ENCODE peak calls at places on chromosomes 4 and X, in eight cellular contexts. O is endothelial cell; H is CD8-positive, alpha-beta memory T cell; W is left ventricle myocardium inferior; Q is LoVo; C is NCI-H69; B is foreskin fibroblast; X is naive thymus-derived CD8-positive, alpha-beta T cell. P is an unnamed sample.
A peak's percentile ranks its signal among the peaks of the same experiment; 100 is the strongest.

GRCh38 chrX:15512401-15512965 is 11.9 kb downstream of the BMX start:
- DNase-seq in O (no peak), H (no peak), W (no peak), Q (no peak), C (no peak), B (no peak), X (no peak), P (no peak)

GRCh38 chr4:41142946-41143720 is 71.2 kb downstream of the APBB2 start:
- DNase-seq in O (no peak), H (no peak), W (peak; percentile 28), Q (peak; percentile 59), C (no peak), B (peak; percentile 91), X (no peak), P (no peak)

GRCh38 chr4:2318476-2318875 is 56.6 kb upstream of the MXD4 start:
- DNase-seq in O (no peak), H (no peak), W (no peak), Q (no peak), C (no peak), B (no peak), X (no peak), P (no peak)

GRCh38 chr4:21476753-21477152 is 471.8 kb downstream of the KCNIP4 start:
- DNase-seq in O (peak; percentile 69), H (no peak), W (no peak), Q (peak; percentile 22), C (no peak), B (no peak), X (no peak), P (no peak)

GRCh38 chr4:14446311-14446710 is 556.0 kb upstream of the CPEB2 start:
- DNase-seq in O (no peak), H (no peak), W (no peak), Q (no peak), C (no peak), B (peak; percentile 54), X (no peak), P (no peak)

GRCh38 chrX:109920325-109920724 is 82.6 kb upstream of the TMEM164 start:
- DNase-seq in O (no peak), H (no peak), W (no peak), Q (no peak), C (peak; percentile 13), B (no peak), X (no peak), P (no peak)

GRCh38 chr4:165137205-165137604 is 24.5 kb upstream of the TMEM192 start:
- DNase-seq in O (no peak), H (no peak), W (no peak), Q (no peak), C (no peak), B (no peak), X (no peak), P (no peak)

GRCh38 chr4:56666279-56666678 is 14.8 kb downstream of the HOPX start:
- DNase-seq in O (no peak), H (no peak), W (no peak), Q (no peak), C (no peak), B (peak; percentile 21), X (no peak), P (no peak)

GRCh38 chr4:147480891-147481576 is at the start of gene EDNRA:
- DNase-seq in O (peak; percentile 51), H (no peak), W (peak; percentile 30), Q (no peak), C (peak; percentile 0), B (peak; percentile 61), X (no peak), P (no peak)

GRCh38 chr4:41748074-41748787 is at the start of gene PHOX2B:
- DNase-seq in O (peak; percentile 26), H (no peak), W (no peak), Q (no peak), C (no peak), B (no peak), X (no peak), P (no peak)

GRCh38 chr4:3227878-3228675 is 20.9 kb upstream of the MSANTD1 start:
- DNase-seq in O (no peak), H (no peak), W (no peak), Q (no peak), C (no peak), B (no peak), X (no peak), P (no peak)

GRCh38 chrX:5746231-5746630 is 482.4 kb downstream of the NLGN4X start:
- DNase-seq in O (no peak), H (no peak), W (no peak), Q (no peak), C (no peak), B (no peak), X (no peak), P (no peak)

GRCh38 chr4:67632492-67632891 is 68.5 kb downstream of the UBA6 start:
- DNase-seq in O (no peak), H (no peak), W (no peak), Q (no peak), C (no peak), B (no peak), X (no peak), P (no peak)

GRCh38 chr4:80362578-80363181 is 27.1 kb downstream of the CFAP299 start:
- DNase-seq in O (peak; percentile 64), H (peak; percentile 44), W (no peak), Q (peak; percentile 2), C (peak; percentile 68), B (peak; percentile 13), X (peak; percentile 55), P (peak; percentile 48)

GRCh38 chrX:86379209-86379608 is 231.0 kb downstream of the DACH2 start:
- DNase-seq in O (no peak), H (no peak), W (no peak), Q (no peak), C (no peak), B (no peak), X (no peak), P (no peak)

GRCh38 chrX:9560219-9560618 is 95.4 kb downstream of the TBL1X start:
- DNase-seq in O (no peak), H (no peak), W (no peak), Q (no peak), C (no peak), B (no peak), X (no peak), P (no peak)

GRCh38 chr4:13266687-13267086 is 217.5 kb downstream of the RAB28 start:
- DNase-seq in O (no peak), H (no peak), W (no peak), Q (no peak), C (no peak), B (no peak), X (no peak), P (no peak)

GRCh38 chrX:19487520-19488200 is 27.6 kb downstream of the MAP3K15 start:
- DNase-seq in O (no peak), H (no peak), W (no peak), Q (no peak), C (no peak), B (no peak), X (no peak), P (no peak)

GRCh38 chr4:108590776-108591175 is 29.6 kb upstream of the RPL34 start:
- DNase-seq in O (no peak), H (no peak), W (no peak), Q (no peak), C (no peak), B (peak; percentile 37), X (no peak), P (no peak)

GRCh38 chr4:63123441-63123840 is 1285.8 kb downstream of the TECRL start:
- DNase-seq in O (no peak), H (no peak), W (no peak), Q (peak; percentile 2), C (no peak), B (no peak), X (no peak), P (no peak)

GRCh38 chr4:185532327-185532726 is 3.0 kb downstream of the PDLIM3 start:
- DNase-seq in O (no peak), H (no peak), W (no peak), Q (no peak), C (no peak), B (no peak), X (no peak), P (no peak)

GRCh38 chrX:118807151-118808017 is 16.2 kb upstream of the ZCCHC12 start:
- DNase-seq in O (peak; percentile 37), H (no peak), W (peak; percentile 14), Q (peak; percentile 44), C (peak; percentile 56), B (peak; percentile 29), X (peak; percentile 29), P (no peak)

GRCh38 chr4:31175242-31175910 is 455.2 kb downstream of the PCDH7 start:
- DNase-seq in O (no peak), H (no peak), W (no peak), Q (no peak), C (no peak), B (no peak), X (no peak), P (no peak)

GRCh38 chrX:50211510-50211909 is 6.9 kb downstream of the CCNB3 start:
- DNase-seq in O (peak; percentile 6), H (no peak), W (no peak), Q (peak; percentile 9), C (peak; percentile 12), B (no peak), X (no peak), P (no peak)

GRCh38 chr4:175947117-175947722 is 118.4 kb upstream of the WDR17 start:
- DNase-seq in O (no peak), H (no peak), W (no peak), Q (peak; percentile 32), C (peak; percentile 36), B (peak; percentile 18), X (no peak), P (no peak)

GRCh38 chrX:66005832-66006449 is 33.9 kb downstream of the VSIG4 start:
- DNase-seq in O (no peak), H (no peak), W (no peak), Q (no peak), C (no peak), B (no peak), X (no peak), P (no peak)

GRCh38 chrX:9677098-9677739 is 88.4 kb downstream of the GPR143 start:
- DNase-seq in O (no peak), H (no peak), W (no peak), Q (peak; percentile 41), C (peak; percentile 1), B (no peak), X (no peak), P (no peak)

GRCh38 chr4:124768596-124768995 is 56.1 kb upstream of the ANKRD50 start:
- DNase-seq in O (no peak), H (no peak), W (no peak), Q (no peak), C (no peak), B (peak; percentile 34), X (no peak), P (no peak)

GRCh38 chrX:24005867-24006266 is 21.1 kb downstream of the KLHL15 start:
- DNase-seq in O (no peak), H (no peak), W (no peak), Q (no peak), C (no peak), B (no peak), X (no peak), P (no peak)

GRCh38 chr4:177400030-177400429 is 42.2 kb downstream of the AGA start:
- DNase-seq in O (no peak), H (no peak), W (no peak), Q (no peak), C (no peak), B (no peak), X (peak; percentile 13), P (no peak)

GRCh38 chrX:292900-293897 is 12.0 kb downstream of the PLCXD1 start:
- DNase-seq in O (no peak), H (no peak), W (no peak), Q (no peak), C (no peak), B (no peak), X (no peak), P (no peak)

GRCh38 chr4:94722748-94723147 is 35.0 kb upstream of the BMPR1B start:
- DNase-seq in O (no peak), H (no peak), W (no peak), Q (no peak), C (no peak), B (no peak), X (no peak), P (no peak)

GRCh38 chr4:42654606-42655005 is 2.3 kb downstream of the ATP8A1 start:
- DNase-seq in O (no peak), H (no peak), W (no peak), Q (peak; percentile 84), C (no peak), B (peak; percentile 75), X (no peak), P (no peak)

GRCh38 chrX:139877710-139878414 is 55.0 kb downstream of the ATP11C start:
- DNase-seq in O (no peak), H (no peak), W (no peak), Q (no peak), C (no peak), B (no peak), X (no peak), P (no peak)

P was measured in NCI-H187 treated with DMSO at 0.1 percent for 48 hours.